ENCODE peak calls at places on chromosomes 11 and 22, in nine cellular contexts. D, F, X, P, G, U, B, K and Q are unnamed samples.

GRCh38 chr22:43443072-43443471 is 31.3 kb downstream of the MPPED1 start:
- DNase-seq in D (no peak), F (no peak), X (no peak), P (peak; percentile 52), G (no peak), U (no peak), B (no peak), K (no peak), Q (no peak)

GRCh38 chr11:110491577-110492352 is 62.0 kb downstream of the FDX1 start:
- DNase-seq in D (no peak), F (no peak), X (no peak), P (no peak), G (no peak), U (no peak), B (no peak), K (no peak), Q (no peak)

GRCh38 chr11:134560066-134560465 is 148.0 kb upstream of the B3GAT1 start:
- DNase-seq in D (no peak), F (no peak), X (no peak), P (peak; percentile 48), G (no peak), U (no peak), B (no peak), K (peak; percentile 25), Q (no peak)

GRCh38 chr11:44016546-44017442 is 31.0 kb upstream of the ACCSL start:
- DNase-seq in D (no peak), F (no peak), X (peak; percentile 15), P (peak; percentile 27), G (no peak), U (no peak), B (peak; percentile 12), K (no peak), Q (no peak)

GRCh38 chr11:120024586-120024985 is 113.3 kb downstream of the TRIM29 start:
- DNase-seq in D (no peak), F (no peak), X (no peak), P (no peak), G (no peak), U (no peak), B (no peak), K (no peak), Q (peak; percentile 14)

GRCh38 chr11:2213890-2214526 is 42.4 kb upstream of the TH start:
- DNase-seq in D (no peak), F (no peak), X (no peak), P (peak; percentile 34), G (peak; percentile 32), U (no peak), B (no peak), K (peak; percentile 20), Q (no peak)

GRCh38 chr22:27792452-27793165 is 8.9 kb downstream of the MN1 start:
- DNase-seq in D (no peak), F (no peak), X (no peak), P (no peak), G (no peak), U (no peak), B (no peak), K (no peak), Q (no peak)

GRCh38 chr11:114264381-114264780 is 31.8 kb upstream of the NNMT start:
- DNase-seq in D (no peak), F (no peak), X (no peak), P (no peak), G (no peak), U (no peak), B (no peak), K (no peak), Q (no peak)

GRCh38 chr11:75655619-75656018 is 13.2 kb downstream of the MAP6 start:
- DNase-seq in D (peak; percentile 73), F (no peak), X (no peak), P (no peak), G (no peak), U (no peak), B (peak; percentile 55), K (no peak), Q (no peak)

GRCh38 chr22:42419328-42419881 is 12.8 kb downstream of the NFAM1 start:
- DNase-seq in D (no peak), F (no peak), X (no peak), P (no peak), G (no peak), U (no peak), B (no peak), K (no peak), Q (peak; percentile 51)

GRCh38 chr11:34492806-34493414 is 20.7 kb downstream of the ELF5 start:
- DNase-seq in D (peak; percentile 44), F (peak; percentile 43), X (peak; percentile 74), P (no peak), G (no peak), U (peak; percentile 53), B (peak; percentile 51), K (peak; percentile 74), Q (peak; percentile 68)

GRCh38 chr11:119065369-119065768 is 2.2 kb upstream of the VPS11 start:
- DNase-seq in D (no peak), F (no peak), X (no peak), P (no peak), G (no peak), U (peak; percentile 20), B (peak; percentile 40), K (no peak), Q (no peak)

GRCh38 chr11:69574383-69575255 is 66.3 kb upstream of the CCND1 start:
- DNase-seq in D (no peak), F (no peak), X (no peak), P (no peak), G (no peak), U (no peak), B (no peak), K (no peak), Q (no peak)

GRCh38 chr11:62614275-62614674 is 1.2 kb downstream of the ROM1 start:
- DNase-seq in D (no peak), F (peak; percentile 49), X (peak; percentile 56), P (no peak), G (no peak), U (no peak), B (no peak), K (no peak), Q (no peak)

GRCh38 chr11:36447947-36448346 is 62.1 kb downstream of the TRAF6 start:
- DNase-seq in D (no peak), F (no peak), X (no peak), P (no peak), G (no peak), U (no peak), B (no peak), K (no peak), Q (no peak)

GRCh38 chr11:36450391-36450714 is 59.7 kb downstream of the TRAF6 start:
- DNase-seq in D (no peak), F (no peak), X (no peak), P (no peak), G (no peak), U (no peak), B (no peak), K (no peak), Q (no peak)

GRCh38 chr11:36451681-36452080 is 58.4 kb downstream of the TRAF6 start:
- DNase-seq in D (no peak), F (no peak), X (no peak), P (no peak), G (no peak), U (no peak), B (no peak), K (no peak), Q (no peak)

GRCh38 chr11:36451045-36451444 is 59.0 kb downstream of the TRAF6 start:
- DNase-seq in D (no peak), F (no peak), X (no peak), P (no peak), G (no peak), U (no peak), B (no peak), K (no peak), Q (no peak)

GRCh38 chr11:36449566-36450390 is 60.3 kb downstream of the TRAF6 start:
- DNase-seq in D (no peak), F (no peak), X (no peak), P (no peak), G (no peak), U (no peak), B (no peak), K (no peak), Q (no peak)
- H3K4me1 ChIP-seq in D (peaks cover 27% of the 10 kb centered on the region), F (no peaks in the 10 kb centered on the region), X (peaks cover 19% of the 10 kb centered on the region), P (peaks cover 13% of the 10 kb centered on the region), G (peaks cover 6% of the 10 kb centered on the region), U (peaks cover 35% of the 10 kb centered on the region), B (peaks cover 25% of the 10 kb centered on the region), K (peaks cover 7% of the 10 kb centered on the region), Q (peaks cover 7% of the 10 kb centered on the region)

GRCh38 chr22:20810645-20811044 is 36.7 kb downstream of the SERPIND1 start:
- DNase-seq in D (no peak), F (no peak), X (no peak), P (no peak), G (no peak), U (no peak), B (no peak), K (no peak), Q (no peak)
- H3K27ac ChIP-seq in D (no peak overlapping the region), F (no peak overlapping the region), X (no peak overlapping the region), P (no peak overlapping the region), G (no peak overlapping the region), U (no peak overlapping the region), B (no peak overlapping the region), K (no peak overlapping the region), Q (no peak overlapping the region)

DNA sequence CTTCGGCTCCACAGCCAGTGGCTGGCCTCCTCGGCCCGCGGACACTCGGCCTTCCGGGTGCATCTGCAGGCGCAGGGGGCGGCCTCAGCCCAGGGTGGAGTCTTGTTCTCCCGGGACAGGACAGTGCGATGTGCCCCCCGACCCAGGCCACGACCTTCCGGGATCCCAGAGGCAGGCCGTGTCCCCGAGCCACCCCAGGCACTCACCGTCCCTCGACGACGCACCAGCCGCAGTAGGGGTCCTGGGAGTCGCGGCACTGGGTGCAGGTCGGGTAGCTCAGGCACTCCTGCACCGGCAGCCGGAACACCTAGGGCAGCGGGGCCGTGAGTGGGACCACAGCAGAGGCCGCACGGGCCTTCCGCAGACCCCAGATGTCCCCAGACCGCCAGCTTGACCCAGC is 17.6 kb upstream of the MAPK11 start:
- DNase-seq in D (no peak), F (no peak), X (no peak), P (no peak), G (no peak), U (no peak), B (no peak), K (no peak), Q (no peak)
- H3K4me1 ChIP-seq in D (peaks cover 10% of the 10 kb centered on the region), F (no peaks in the 10 kb centered on the region), X (peaks cover 84% of the 10 kb centered on the region), P (peaks cover 11% of the 10 kb centered on the region), G (no peaks in the 10 kb centered on the region), U (peaks cover 4% of the 10 kb centered on the region), B (peaks cover 9% of the 10 kb centered on the region), K (no peaks in the 10 kb centered on the region), Q (peaks cover 9% of the 10 kb centered on the region)

GRCh38 chr11:6570691-6571427 is 32.6 kb downstream of the RRP8 start:
- DNase-seq in D (no peak), F (no peak), X (no peak), P (no peak), G (peak; percentile 90), U (no peak), B (no peak), K (no peak), Q (no peak)

GRCh38 chr11:6571434-6572008 is 31.9 kb downstream of the RRP8 start:
- DNase-seq in D (no peak), F (no peak), X (no peak), P (no peak), G (no peak), U (no peak), B (no peak), K (no peak), Q (no peak)

GRCh38 chr11:6574816-6575715 is 28.4 kb downstream of the RRP8 start:
- DNase-seq in D (no peak), F (no peak), X (no peak), P (no peak), G (no peak), U (no peak), B (no peak), K (no peak), Q (no peak)

GRCh38 chr11:6569706-6570105 is 33.7 kb downstream of the RRP8 start:
- DNase-seq in D (no peak), F (no peak), X (no peak), P (no peak), G (no peak), U (no peak), B (no peak), K (no peak), Q (no peak)

GRCh38 chr11:6572215-6572614 is 31.2 kb downstream of the RRP8 start:
- DNase-seq in D (peak; percentile 91), F (no peak), X (no peak), P (no peak), G (no peak), U (no peak), B (peak; percentile 84), K (no peak), Q (no peak)
- H3K27ac ChIP-seq in D (no peak overlapping the region), F (no peak overlapping the region), X (no peak overlapping the region), P (peak overlapping the region; percentile 60), G (no peak overlapping the region), U (no peak overlapping the region), B (no peak overlapping the region), K (no peak overlapping the region), Q (no peak overlapping the region)